ENCODE peak calls at places on chromosomes 6 and 20, in ten cellular contexts. K, V, B, Z, O, W, U, T, R and C are unnamed samples.
A peak's percentile ranks its signal among the peaks of the same experiment; 100 is the strongest.

GRCh38 chr20:49270177-49270576 is 7.7 kb downstream of the ZNFX1 start:
- DNase-seq in U (no peak), B (peak; percentile 87), W (no peak), Z (no peak), T (no peak), V (peak; percentile 63), K (peak; percentile 73), O (no peak), R (no peak), C (no peak)

GRCh38 chr20:31542201-31542842 is 28.1 kb downstream of the HM13 start:
- DNase-seq in T (no peak), B (peak; percentile 59), Z (no peak), U (peak; percentile 74), K (peak; percentile 32), W (no peak), O (no peak), V (peak; percentile 84), R (no peak), C (no peak)

GRCh38 chr20:36405255-36405654 is 99.1 kb downstream of the DLGAP4 start:
- DNase-seq in W (no peak), K (no peak), U (no peak), O (no peak), B (no peak), Z (no peak), T (no peak), V (no peak), R (no peak), C (no peak)

GRCh38 chr20:19692685-19693119 is 65.4 kb upstream of the RIN2 start:
- DNase-seq in V (peak; percentile 39), Z (peak; percentile 40), O (peak; percentile 8), U (peak; percentile 44), T (peak; percentile 81), K (peak; percentile 18), B (peak; percentile 51), R (no peak), W (peak; percentile 14), C (no peak)

GRCh38 chr6:47019941-47020340 is 22.2 kb downstream of the ADGRF1 start:
- DNase-seq in T (no peak), B (no peak), K (no peak), Z (no peak), W (no peak), R (no peak), O (no peak), U (no peak), V (no peak), C (no peak)

GRCh38 chr6:109874086-109874485 is 104.0 kb upstream of the GPR6 start:
- DNase-seq in W (no peak), B (no peak), T (no peak), V (no peak), R (no peak), O (no peak), K (no peak), Z (no peak), U (no peak), C (no peak)

GRCh38 chr6:82057846-82058554 is 189.5 kb downstream of the IBTK start:
- DNase-seq in W (no peak), V (peak; percentile 62), T (no peak), K (peak; percentile 79), R (no peak), Z (no peak), B (peak; percentile 52), U (no peak), O (no peak), C (no peak)

GRCh38 chr6:3663081-3663480 is 88.4 kb downstream of the PXDC1 start:
- DNase-seq in U (no peak), R (no peak), V (no peak), Z (no peak), W (no peak), K (no peak), O (no peak), T (no peak), B (no peak), C (no peak)

GRCh38 chr6:137237413-137238170 is 18.4 kb upstream of the IFNGR1 start:
- DNase-seq in K (peak; percentile 56), R (no peak), O (no peak), U (no peak), V (peak; percentile 96), B (peak; percentile 37), W (no peak), T (no peak), Z (no peak), C (no peak)

GRCh38 chr20:11012975-11013374 is 339.2 kb upstream of the JAG1 start:
- DNase-seq in V (no peak), O (no peak), B (no peak), T (no peak), U (no peak), R (no peak), Z (no peak), W (no peak), K (no peak), C (no peak)

GRCh38 chr6:127177030-127177928 is 58.8 kb downstream of the RSPO3 start:
- DNase-seq in W (no peak), V (peak; percentile 84), B (peak; percentile 47), Z (no peak), R (no peak), U (no peak), T (no peak), O (no peak), K (peak; percentile 78), C (no peak)

GRCh38 chr20:54585222-54585621 is 109.8 kb downstream of the DOK5 start:
- DNase-seq in B (no peak), O (no peak), K (no peak), V (no peak), R (no peak), U (no peak), W (no peak), Z (no peak), T (no peak), C (no peak)